ENCODE peak calls at places on chromosomes 5 and 9, in four cellular contexts. T is NB4; P is activated naive CD4-positive, alpha-beta T cell treated with Interleukin-2 at 50 U/mL for 16 hours; Q is T-helper 9 cell. I is an unnamed sample.

GRCh38 chr5:172443441-172444109 is 10.8 kb downstream of the SH3PXD2B start:
- DNase-seq in T (peak; percentile 82), P (peak; percentile 62), Q (no peak), I (peak; percentile 68)

GRCh38 chr5:2780421-2781171 is 29.1 kb upstream of the IRX2 start:
- DNase-seq in T (no peak), P (no peak), Q (no peak), I (no peak)

GRCh38 chr9:129143031-129143441 is 31.8 kb downstream of the PTPA start:
- DNase-seq in T (peak; percentile 71), P (peak; percentile 75), Q (peak; percentile 72), I (peak; percentile 66)

GRCh38 chr9:117815315-117815714 is 111.1 kb downstream of the TLR4 start:
- DNase-seq in T (no peak), P (no peak), Q (no peak), I (no peak)

GRCh38 chr9:36566813-36567217 is 5.9 kb upstream of the MELK start:
- DNase-seq in T (no peak), P (no peak), Q (no peak), I (no peak)

GRCh38 chr9:92180669-92181181 is 65.5 kb upstream of the SPTLC1 start:
- DNase-seq in T (peak; percentile 71), P (no peak), Q (no peak), I (peak; percentile 7)

GRCh38 chr5:77812926-77813589 is 36.9 kb upstream of the TBCA start:
- DNase-seq in T (no peak), P (no peak), Q (no peak), I (peak; percentile 40)

GRCh38 chr5:163221581-163221980 is 215.8 kb upstream of the CCNG1 start:
- DNase-seq in T (no peak), P (no peak), Q (no peak), I (no peak)

GRCh38 chr9:134814598-134815215 is 65.9 kb upstream of the FCN2 start:
- DNase-seq in T (no peak), P (no peak), Q (no peak), I (no peak)

GRCh38 chr9:135332979-135333748 is 146.4 kb upstream of the PPP1R26 start:
- DNase-seq in T (no peak), P (no peak), Q (no peak), I (no peak)

GRCh38 chr5:177465044-177465443 is 8.4 kb downstream of the DBN1 start:
- DNase-seq in T (no peak), P (no peak), Q (no peak), I (no peak)

GRCh38 chr9:87401681-87402080 is 96.0 kb upstream of the DAPK1 start:
- DNase-seq in T (no peak), P (no peak), Q (no peak), I (no peak)

GRCh38 chr5:39175273-39175955 is 43.9 kb downstream of the FYB1 start:
- DNase-seq in T (no peak), P (peak; percentile 58), Q (no peak), I (no peak)

GRCh38 chr5:65141487-65141886 is 340.2 kb downstream of the ADAMTS6 start:
- DNase-seq in T (no peak), P (no peak), Q (no peak), I (no peak)

GRCh38 chr9:131020388-131020787 is 11.4 kb downstream of the LAMC3 start:
- DNase-seq in T (no peak), P (no peak), Q (no peak), I (no peak)

GRCh38 chr5:3995954-3996619 is 400.5 kb downstream of the IRX1 start:
- DNase-seq in T (no peak), P (no peak), Q (no peak), I (peak; percentile 81)

GRCh38 chr5:142853682-142854081 is 83.5 kb downstream of the ARHGAP26 start:
- DNase-seq in T (no peak), P (no peak), Q (no peak), I (no peak)

GRCh38 chr5:149636861-149637246 is 55.6 kb downstream of the ARHGEF37 start:
- DNase-seq in T (peak; percentile 69), P (no peak), Q (no peak), I (peak; percentile 78)

GRCh38 chr5:10559151-10559550 is 4.7 kb upstream of the ANKRD33B start:
- DNase-seq in T (no peak), P (no peak), Q (no peak), I (no peak)

GRCh38 chr5:32390819-32391591 is 53.5 kb downstream of the ZFR start:
- DNase-seq in T (peak; percentile 83), P (no peak), Q (no peak), I (peak; percentile 63)

GRCh38 chr9:129981180-129981907 is 61.6 kb downstream of the FNBP1 start:
- DNase-seq in T (no peak), P (no peak), Q (no peak), I (no peak)

GRCh38 chr9:112012026-112012902 is 115.7 kb downstream of the UGCG start:
- DNase-seq in T (peak; percentile 92), P (no peak), Q (no peak), I (peak; percentile 75)

GRCh38 chr5:1746371-1747078 is 53.1 kb downstream of the MRPL36 start:
- DNase-seq in T (no peak), P (no peak), Q (no peak), I (no peak)

I was measured in OCI-M1.